ENCODE peak calls at places on chromosome 6, in eight cellular contexts. E is stomach, T is AG04450, R is hepatocyte, C is pancreas, N is NB4, J is esophagus squamous epithelium, U is A549. V is an unnamed sample.

GRCh38 chr6:168258795-168259194 is 60.8 kb downstream of the DACT2 start:
- DNase-seq in E (no peak), T (no peak), R (no peak), C (no peak), N (no peak), J (no peak), U (no peak), V (no peak)

GRCh38 chr6:138769102-138769676 is 4.4 kb upstream of the CCDC28A start:
- DNase-seq in E (no peak), T (no peak), R (peak), C (no peak), N (no peak), J (no peak), U (no peak), V (no peak)

GRCh38 chr6:162344935-162345599 is 382.5 kb downstream of the PRKN start:
- DNase-seq in E (no peak), T (no peak), R (no peak), C (no peak), N (peak), J (no peak), U (no peak), V (peak)

GRCh38 chr6:14925627-14926026 is 320.2 kb upstream of the JARID2 start:
- DNase-seq in E (no peak), T (peak), R (no peak), C (no peak), N (no peak), J (no peak), U (no peak), V (peak)

GRCh38 chr6:30238178-30238795 is 25.1 kb upstream of the TRIM26 start:
- DNase-seq in E (no peak), T (no peak), R (peak), C (no peak), N (peak), J (no peak), U (peak), V (peak)

GRCh38 chr6:169939554-169940164 is 188.2 kb downstream of the ERMARD start:
- DNase-seq in E (no peak), T (no peak), R (no peak), C (no peak), N (no peak), J (no peak), U (no peak), V (no peak)

GRCh38 chr6:138757131-138757530 is 16.4 kb upstream of the CCDC28A start:
- DNase-seq in E (no peak), T (no peak), R (peak), C (no peak), N (no peak), J (no peak), U (no peak), V (no peak)

GRCh38 chr6:117514655-117515054 is 32.2 kb downstream of the DCBLD1 start:
- DNase-seq in E (no peak), T (no peak), R (no peak), C (no peak), N (no peak), J (no peak), U (no peak), V (no peak)

GRCh38 chr6:56693246-56693607 is 50.5 kb upstream of the DST start:
- DNase-seq in E (peak), T (no peak), R (peak), C (peak), N (no peak), J (no peak), U (no peak), V (peak)

GRCh38 chr6:126228001-126228791 is 111.7 kb upstream of the CENPW start:
- DNase-seq in E (no peak), T (no peak), R (no peak), C (no peak), N (no peak), J (no peak), U (no peak), V (no peak)

GRCh38 chr6:22106445-22106844 is 190.4 kb downstream of the PRL start:
- DNase-seq in E (no peak), T (no peak), R (no peak), C (no peak), N (no peak), J (no peak), U (no peak), V (no peak)

GRCh38 chr6:154164397-154164796 is 125.4 kb downstream of the OPRM1 start:
- DNase-seq in E (no peak), T (peak), R (peak), C (no peak), N (no peak), J (no peak), U (no peak), V (peak)

DNA sequence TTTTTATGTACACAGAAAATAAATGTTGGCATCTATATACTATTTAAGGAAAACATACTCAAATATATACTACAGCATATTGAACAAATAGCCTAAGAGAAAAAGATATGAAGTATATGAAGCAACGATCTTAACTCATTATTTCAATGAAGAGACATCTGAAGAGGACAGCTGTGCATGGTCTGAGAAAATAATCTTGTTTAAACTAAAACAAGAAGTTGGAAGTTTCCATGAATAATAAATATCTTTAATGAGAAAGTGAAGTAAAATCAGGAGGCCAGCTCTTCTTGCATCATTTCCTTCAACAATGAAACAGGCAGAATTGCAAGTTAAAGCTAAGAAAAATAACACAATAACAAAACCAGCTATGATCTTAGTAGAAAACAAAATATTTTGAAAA is 1265.4 kb upstream of the MAP3K7 start:
- DNase-seq in E (no peak), T (no peak), R (no peak), C (no peak), N (no peak), J (no peak), U (no peak), V (no peak)
- H3K4me3 ChIP-seq in E (no peak), T (no peak), R (no peak), C (no peak), N (no peak), J (no peak), U (no peak), V (no peak)

GRCh38 chr6:149410557-149410956 is 10.5 kb downstream of the SUMO4 start:
- DNase-seq in E (no peak), T (no peak), R (no peak), C (no peak), N (no peak), J (no peak), U (no peak), V (no peak)
- TF ChIP-seq CTCF in E (no peak), T (no peak), R (no peak), C (no peak), N (no peak), J (no peak), U (no peak), V (no peak)

GRCh38 chr6:163683105-163683622 is 268.6 kb downstream of the QKI start:
- DNase-seq in E (no peak), T (no peak), R (no peak), C (no peak), N (no peak), J (no peak), U (no peak), V (no peak)

GRCh38 chr6:163679012-163679660 is 264.6 kb downstream of the QKI start:
- DNase-seq in E (no peak), T (no peak), R (no peak), C (no peak), N (no peak), J (no peak), U (no peak), V (no peak)

GRCh38 chr6:163675611-163676010 is 261.1 kb downstream of the QKI start:
- DNase-seq in E (no peak), T (no peak), R (no peak), C (no peak), N (no peak), J (no peak), U (no peak), V (no peak)

GRCh38 chr6:163679753-163680152 is 265.2 kb downstream of the QKI start:
- DNase-seq in E (no peak), T (no peak), R (peak), C (no peak), N (no peak), J (no peak), U (no peak), V (no peak)
- H3K4me3 ChIP-seq in E (no peak), T (no peak), R (no peak), C (no peak), N (no peak), J (no peak), U (no peak), V (no peak)

GRCh38 chr6:36724514-36725385 is 27.1 kb downstream of the RAB44 start:
- DNase-seq in E (peak), T (peak), R (peak), C (peak), N (peak), J (no peak), U (peak), V (peak)
- TF ChIP-seq CTCF in E (peak), T (peak), R (peak), C (peak), N (peak), J (peak), U (peak), V (peak)

DNA sequence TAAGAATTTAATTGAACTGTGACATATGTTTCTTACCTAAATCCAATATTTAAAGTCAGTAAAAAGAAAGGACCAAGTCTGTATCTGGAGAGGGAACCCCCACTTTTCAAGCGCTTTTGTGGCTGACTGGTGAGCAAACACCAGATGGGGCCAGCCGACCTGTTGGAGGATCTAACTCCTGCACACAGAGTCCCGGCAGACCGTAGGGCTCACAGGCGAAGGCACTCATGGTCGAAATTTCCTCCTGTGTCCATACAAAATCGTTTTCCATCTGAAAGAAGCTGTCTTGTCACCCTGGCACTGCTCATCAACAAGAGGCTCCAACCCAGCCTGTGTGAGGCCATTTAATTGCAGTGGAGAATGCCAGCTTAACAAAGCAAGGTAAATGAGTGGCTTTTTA is 94.0 kb downstream of the SCML4 start:
- DNase-seq in E (no peak), T (no peak), R (no peak), C (no peak), N (no peak), J (no peak), U (no peak), V (no peak)
- H3K4me3 ChIP-seq in E (peak), T (no peak), R (no peak), C (no peak), N (no peak), J (no peak), U (no peak), V (no peak)

DNA sequence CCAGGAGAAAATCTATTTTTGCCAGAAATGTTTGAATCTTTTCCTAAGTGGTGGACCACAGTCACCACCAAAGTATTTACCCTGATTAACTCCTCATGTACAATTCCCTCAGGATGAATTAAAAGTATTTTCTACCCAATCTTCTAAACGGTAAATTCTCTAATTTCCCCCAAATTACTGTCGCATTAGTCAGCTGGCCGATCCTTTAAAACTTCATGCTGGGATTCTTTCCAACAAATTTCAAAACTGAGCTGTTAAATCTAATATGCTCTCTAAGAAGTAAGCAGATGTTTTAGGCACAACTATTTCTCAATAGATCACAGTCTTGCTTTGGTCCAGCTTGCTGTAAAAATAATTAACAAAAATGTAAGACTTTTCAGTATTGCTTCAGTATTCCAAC is 447.2 kb downstream of the FRK start:
- DNase-seq in E (no peak), T (peak), R (no peak), C (no peak), N (no peak), J (no peak), U (no peak), V (peak)
- TF ChIP-seq CTCF in E (no peak), T (no peak), R (no peak), C (no peak), N (no peak), J (no peak), U (no peak), V (no peak)

GRCh38 chr6:37169458-37170272 is at the start of gene PIM1:
- DNase-seq in E (peak), T (peak), R (peak), C (peak), N (peak), J (peak), U (peak), V (peak)
- H3K4me3 ChIP-seq in E (peak), T (peak), R (peak), C (peak), N (peak), J (peak), U (peak), V (peak)

GRCh38 chr6:148087659-148088058 is 255.0 kb upstream of the SASH1 start:
- DNase-seq in E (no peak), T (no peak), R (no peak), C (no peak), N (no peak), J (no peak), U (no peak), V (no peak)

GRCh38 chr6:148085651-148086321 is 256.9 kb upstream of the SASH1 start:
- DNase-seq in E (no peak), T (no peak), R (no peak), C (no peak), N (no peak), J (no peak), U (no peak), V (no peak)

GRCh38 chr6:148086843-148087242 is 255.8 kb upstream of the SASH1 start:
- DNase-seq in E (no peak), T (no peak), R (no peak), C (no peak), N (no peak), J (no peak), U (no peak), V (no peak)

GRCh38 chr6:148090326-148090725 is 252.3 kb upstream of the SASH1 start:
- DNase-seq in E (no peak), T (no peak), R (no peak), C (no peak), N (no peak), J (no peak), U (no peak), V (no peak)

GRCh38 chr6:148091394-148091793 is 251.2 kb upstream of the SASH1 start:
- DNase-seq in E (no peak), T (no peak), R (no peak), C (no peak), N (no peak), J (no peak), U (no peak), V (no peak)
- TF ChIP-seq CTCF in E (no peak), T (no peak), R (no peak), C (no peak), N (no peak), J (no peak), U (no peak), V (no peak)

V was measured in fibroblast of mammary gland.